ENCODE peak calls at places on chromosome 20, in five cellular contexts. P is NCI-H774; O is Jurkat, Clone E6-1; R is D341Med; E is stimulated activated CD4-positive, alpha-beta T cell treated with anti-CD3 and anti-CD28 coated beads, Interleukin-2, amount 100 ng/mL, for 4 hours. Z is an unnamed sample.

GRCh38 chr20:13220857-13221297 is at the start of gene ISM1:
- DNase-seq in P (peak; percentile 13), O (no peak), R (peak; percentile 73), E (peak; percentile 35), Z (no peak)

GRCh38 chr20:31430568-31431095 is 9.8 kb upstream of the DEFB123 start:
- DNase-seq in P (no peak), O (no peak), R (no peak), E (no peak), Z (no peak)

GRCh38 chr20:62895539-62895938 is 30.8 kb downstream of the DIDO1 start:
- DNase-seq in P (no peak), O (no peak), R (no peak), E (no peak), Z (no peak)

GRCh38 chr20:59273699-59274380 is 26.6 kb upstream of the EDN3 start:
- DNase-seq in P (no peak), O (no peak), R (no peak), E (no peak), Z (no peak)

GRCh38 chr20:51185861-51186260 is 163.0 kb upstream of the KCNG1 start:
- DNase-seq in P (no peak), O (no peak), R (no peak), E (no peak), Z (no peak)

GRCh38 chr20:7459123-7459522 is 481.1 kb downstream of the HAO1 start:
- DNase-seq in P (no peak), O (no peak), R (no peak), E (no peak), Z (peak; percentile 42)

GRCh38 chr20:47453167-47453782 is 48.4 kb upstream of the NCOA3 start:
- DNase-seq in P (no peak), O (no peak), R (no peak), E (no peak), Z (peak; percentile 92)

GRCh38 chr20:32191422-32191821 is 16.1 kb downstream of the PLAGL2 start:
- DNase-seq in P (no peak), O (no peak), R (no peak), E (no peak), Z (no peak)

GRCh38 chr20:50980851-50981713 is 22.5 kb downstream of the MOCS3 start:
- DNase-seq in P (peak; percentile 28), O (peak; percentile 47), R (peak; percentile 74), E (peak; percentile 44), Z (peak; percentile 80)

GRCh38 chr20:10558635-10559187 is 115.1 kb downstream of the JAG1 start:
- DNase-seq in P (no peak), O (peak; percentile 73), R (no peak), E (peak; percentile 5), Z (peak; percentile 90)

GRCh38 chr20:51703446-51704287 is 64.5 kb downstream of the ATP9A start:
- DNase-seq in P (no peak), O (no peak), R (no peak), E (no peak), Z (no peak)

GRCh38 chr20:20849126-20849525 is 136.7 kb upstream of the RALGAPA2 start:
- DNase-seq in P (no peak), O (no peak), R (no peak), E (no peak), Z (no peak)

GRCh38 chr20:43755390-43755789 is 28.6 kb upstream of the GTSF1L start:
- DNase-seq in P (no peak), O (no peak), R (no peak), E (no peak), Z (peak; percentile 61)

Z was measured in MCF 10A.